ENCODE peak calls at places on chromosomes 1 and 21, in nine cellular contexts. Q is IMR-90, V is heart left ventricle, M is body of pancreas, T is sigmoid colon, J is A549, Z is transverse colon, B is ovary, X is adrenal gland. H is an unnamed sample. For H3K4me1, the result is how much of the 10 kb centered on the place peaks cover.

GRCh38 chr1:7561331-7561921 is 209.7 kb upstream of the VAMP3 start:
- DNase-seq in X (no peak), B (no peak), J (peak), Q (peak), V (peak), M (no peak), Z (no peak), T (no peak), H (no peak)

GRCh38 chr1:175978476-175978875 is 228.6 kb downstream of the COP1 start:
- DNase-seq in Q (peak), X (no peak), B (no peak), Z (no peak), T (no peak), M (no peak), J (no peak), V (no peak), H (no peak)

GRCh38 chr21:45412909-45413581 is 8.1 kb downstream of the COL18A1 start:
- DNase-seq in X (peak), Z (no peak), Q (no peak), T (peak), M (no peak), J (no peak), B (peak), V (peak), H (peak)

GRCh38 chr1:235888119-235888643 is 21.5 kb upstream of the LYST start:
- DNase-seq in X (no peak), J (no peak), T (no peak), B (no peak), V (no peak), Z (no peak), M (no peak), Q (no peak), H (no peak)

GRCh38 chr1:8747879-8748825 is 69.3 kb downstream of the RERE start:
- DNase-seq in B (no peak), J (no peak), V (no peak), Z (peak), X (no peak), M (no peak), Q (peak), T (no peak), H (no peak)

GRCh38 chr1:77018386-77019156 is 151.3 kb downstream of the ST6GALNAC5 start:
- DNase-seq in X (no peak), Z (no peak), V (no peak), Q (no peak), T (no peak), M (no peak), J (no peak), B (no peak), H (no peak)

GRCh38 chr1:89649783-89650182 is 16.9 kb downstream of the LRRC8C start:
- DNase-seq in M (no peak), T (no peak), X (no peak), Z (no peak), Q (no peak), J (no peak), V (no peak), B (no peak), H (no peak)

GRCh38 chr1:114299331-114300005 is 145.8 kb upstream of the SYT6 start:
- DNase-seq in V (no peak), T (no peak), B (peak), M (no peak), Q (peak), J (no peak), X (no peak), Z (no peak), H (no peak)

GRCh38 chr1:168218647-168219046 is 7.2 kb upstream of the SFT2D2 start:
- DNase-seq in Z (no peak), V (no peak), Q (no peak), X (no peak), T (no peak), B (no peak), M (no peak), J (no peak), H (no peak)

GRCh38 chr1:116474921-116475849 is 95.6 kb downstream of the CD58 start:
- DNase-seq in Z (peak), B (no peak), M (peak), V (peak), T (no peak), Q (no peak), X (no peak), J (peak), H (no peak)

GRCh38 chr1:87968259-87968955 is 639.7 kb downstream of the LMO4 start:
- DNase-seq in X (peak), M (peak), T (peak), J (no peak), Z (peak), Q (peak), B (no peak), V (peak), H (no peak)

GRCh38 chr21:38787461-38788274 is 18.1 kb upstream of the ETS2 start:
- DNase-seq in T (no peak), X (peak), V (no peak), Z (peak), J (peak), M (peak), B (no peak), Q (peak), H (peak)

GRCh38 chr1:48853006-48853405 is 76.3 kb upstream of the BEND5 start:
- DNase-seq in V (no peak), M (no peak), Q (peak), X (peak), Z (no peak), J (peak), B (no peak), T (no peak), H (no peak)

GRCh38 chr1:246219508-246220030 is 287.5 kb downstream of the SMYD3 start:
- DNase-seq in Z (no peak), Q (no peak), M (no peak), T (no peak), V (no peak), J (no peak), X (no peak), B (no peak), H (peak)

GRCh38 chr1:223329664-223330420 is 34.1 kb downstream of the SUSD4 start:
- DNase-seq in Q (no peak), X (no peak), Z (no peak), T (no peak), B (no peak), J (no peak), V (no peak), M (no peak), H (no peak)

GRCh38 chr1:222754386-222755139 is 17.6 kb downstream of the FAM177B start:
- DNase-seq in X (peak), V (peak), T (peak), M (peak), B (no peak), Q (peak), Z (peak), J (peak), H (no peak)

GRCh38 chr1:113390871-113391642 is 742 bp downstream of the MAGI3 start:
- DNase-seq in M (peak), T (peak), X (peak), Z (peak), Q (no peak), V (peak), B (peak), J (peak), H (peak)

GRCh38 chr1:14302025-14302424 is 296.5 kb upstream of the KAZN start:
- DNase-seq in Z (no peak), B (no peak), T (no peak), M (no peak), J (no peak), Q (no peak), V (no peak), X (no peak), H (no peak)

GRCh38 chr1:9384751-9385245 is 92.1 kb downstream of the SPSB1 start:
- DNase-seq in V (peak), X (peak), Z (peak), M (no peak), T (peak), J (peak), B (no peak), Q (no peak), H (no peak)

GRCh38 chr21:23963454-23963853 is 1643.8 kb downstream of the MRPL39 start:
- DNase-seq in B (no peak), J (no peak), T (no peak), Q (peak), M (no peak), X (no peak), V (no peak), Z (no peak), H (no peak)

GRCh38 chr1:206513312-206514111 is 6.2 kb downstream of the RASSF5 start:
- DNase-seq in Z (peak), T (peak), J (no peak), V (peak), B (peak), Q (peak), M (peak), X (peak), H (no peak)

GRCh38 chr1:53541761-53542550 is 82.8 kb downstream of the DMRTB1 start:
- DNase-seq in B (no peak), T (peak), Q (peak), V (peak), M (peak), J (peak), Z (peak), X (peak), H (peak)

GRCh38 chr1:72670902-72671301 is 388.6 kb upstream of the NEGR1 start:
- DNase-seq in V (no peak), M (no peak), T (no peak), Z (no peak), J (no peak), X (no peak), Q (no peak), B (no peak), H (no peak)

GRCh38 chr1:88742546-88742945 is 58.5 kb downstream of the PKN2 start:
- DNase-seq in J (no peak), X (no peak), Z (no peak), Q (peak), T (no peak), V (no peak), M (no peak), B (no peak), H (no peak)

GRCh38 chr21:40553781-40554180 is 293.2 kb downstream of the DSCAM start:
- DNase-seq in M (no peak), X (no peak), B (no peak), V (no peak), J (no peak), Q (no peak), T (no peak), Z (no peak), H (no peak)

GRCh38 chr21:40546657-40547056 is 300.3 kb downstream of the DSCAM start:
- DNase-seq in T (no peak), Z (no peak), Q (no peak), V (no peak), X (no peak), M (no peak), J (no peak), B (no peak), H (no peak)

GRCh38 chr21:40548134-40548533 is 298.8 kb downstream of the DSCAM start:
- DNase-seq in V (no peak), M (no peak), T (no peak), Q (no peak), B (no peak), Z (no peak), J (no peak), X (no peak), H (no peak)
- H3K4me3 ChIP-seq in V (no peak), M (no peak), T (no peak), Q (no peak), B (no peak), Z (no peak), J (no peak), X (no peak), H (no peak)

GRCh38 chr21:33240404-33240803 is 10.7 kb downstream of the IFNAR2 start:
- DNase-seq in Z (no peak), T (no peak), B (no peak), M (no peak), Q (no peak), J (no peak), V (no peak), X (no peak), H (no peak)

GRCh38 chr21:33237446-33237845 is 7.7 kb downstream of the IFNAR2 start:
- DNase-seq in V (no peak), Q (no peak), X (no peak), M (no peak), B (no peak), Z (no peak), J (no peak), T (no peak), H (no peak)

GRCh38 chr21:33236799-33237198 is 7.1 kb downstream of the IFNAR2 start:
- DNase-seq in V (no peak), Q (no peak), B (no peak), Z (no peak), M (no peak), X (no peak), T (no peak), J (no peak), H (no peak)

GRCh38 chr21:33238146-33238545 is 8.4 kb downstream of the IFNAR2 start:
- DNase-seq in Z (no peak), V (no peak), Q (no peak), T (no peak), M (no peak), B (no peak), J (no peak), X (no peak), H (no peak)

GRCh38 chr21:33238565-33239255 is 9.0 kb downstream of the IFNAR2 start:
- DNase-seq in M (no peak), V (no peak), B (no peak), J (no peak), T (no peak), X (no peak), Z (peak), Q (no peak), H (no peak)
- H3K4me1 ChIP-seq in M (under half), V (half or more), B (under half), J (under half), T (under half), X (under half), Z (under half), Q (under half), H (under half)

GRCh38 chr1:186834405-186834958 is 5.7 kb downstream of the PLA2G4A start:
- DNase-seq in X (no peak), J (no peak), T (no peak), Z (no peak), M (no peak), B (no peak), V (no peak), Q (no peak), H (no peak)

GRCh38 chr1:186829679-186830587 is 1.2 kb downstream of the PLA2G4A start:
- DNase-seq in B (no peak), V (no peak), J (no peak), M (no peak), X (no peak), T (no peak), Z (no peak), Q (no peak), H (no peak)

GRCh38 chr1:186828612-186829542 is at the start of gene PLA2G4A:
- DNase-seq in X (peak), V (peak), M (peak), J (peak), Q (peak), B (peak), Z (peak), T (peak), H (no peak)
- TF ChIP-seq POLR2A in X (no peak), V (no peak), M (no peak), J (no peak), Q (no peak), B (no peak), Z (no peak), T (no peak), H (no peak)

DNA sequence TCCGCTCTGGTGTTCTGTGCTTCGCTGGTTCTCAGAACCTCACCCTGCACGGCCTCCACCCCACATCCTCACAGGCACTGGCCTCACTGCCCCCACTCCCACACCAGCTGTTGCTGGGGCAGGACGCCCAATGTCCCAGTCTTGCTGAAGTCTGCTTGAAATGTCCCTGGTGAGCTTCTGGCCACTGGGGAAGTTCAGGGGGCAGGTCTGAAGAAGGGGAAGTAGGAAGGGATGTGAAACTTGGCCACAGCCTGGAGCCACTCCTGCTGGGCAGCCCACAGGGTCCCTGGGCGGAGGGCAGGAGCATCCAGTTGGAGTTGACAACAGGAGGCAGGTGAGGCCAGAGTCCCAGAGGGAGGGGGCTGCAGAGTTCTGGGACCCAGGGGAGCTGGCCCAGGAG is at the start of gene C1QA:
- DNase-seq in M (peak), J (no peak), Q (no peak), V (peak), X (peak), Z (peak), T (peak), B (no peak), H (peak)
- H3K4me3 ChIP-seq in M (no peak), J (no peak), Q (no peak), V (peak), X (peak), Z (no peak), T (no peak), B (no peak), H (peak)

DNA sequence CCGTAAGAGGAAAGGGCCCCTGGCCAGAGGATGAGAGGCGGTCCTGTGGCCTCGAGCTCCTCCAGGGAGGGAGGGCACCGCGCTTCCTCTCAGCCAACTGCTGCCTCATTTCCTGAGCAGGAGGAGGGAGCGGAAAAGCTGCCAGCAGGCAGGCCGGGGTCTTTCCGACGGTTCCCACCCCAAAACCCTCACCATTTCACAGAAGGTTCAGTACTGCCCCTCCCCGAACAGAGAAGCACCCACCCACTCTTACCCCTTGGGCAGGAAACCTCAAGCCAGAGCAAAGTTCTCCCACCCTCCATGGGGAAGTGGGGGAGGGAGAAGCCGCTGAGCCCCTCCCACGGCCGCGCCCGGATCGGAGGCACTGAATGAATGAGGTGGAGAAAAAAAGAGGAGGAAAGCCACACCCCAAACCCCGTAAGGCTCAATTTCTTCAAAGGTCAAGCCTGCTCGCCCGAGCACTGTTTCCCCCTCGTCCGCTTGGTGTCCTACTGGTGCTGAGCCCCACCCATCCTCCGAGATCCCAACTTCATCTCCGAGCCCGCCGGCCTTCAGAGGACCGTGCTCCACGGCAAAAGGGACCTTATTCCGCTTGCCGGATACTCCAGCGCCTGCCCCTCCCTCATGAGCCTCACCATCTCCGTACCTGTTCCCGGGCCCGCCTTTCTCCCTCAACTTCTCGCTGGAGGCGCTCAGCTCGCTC is 9.4 kb downstream of the TPM3 start:
- DNase-seq in V (peak), Q (peak), Z (peak), M (peak), X (peak), J (peak), T (peak), B (peak), H (peak)
- H3K4me1 ChIP-seq in V (half or more), Q (under half), Z (half or more), M (half or more), X (under half), J (half or more), T (half or more), B (under half), H (under half)

DNA sequence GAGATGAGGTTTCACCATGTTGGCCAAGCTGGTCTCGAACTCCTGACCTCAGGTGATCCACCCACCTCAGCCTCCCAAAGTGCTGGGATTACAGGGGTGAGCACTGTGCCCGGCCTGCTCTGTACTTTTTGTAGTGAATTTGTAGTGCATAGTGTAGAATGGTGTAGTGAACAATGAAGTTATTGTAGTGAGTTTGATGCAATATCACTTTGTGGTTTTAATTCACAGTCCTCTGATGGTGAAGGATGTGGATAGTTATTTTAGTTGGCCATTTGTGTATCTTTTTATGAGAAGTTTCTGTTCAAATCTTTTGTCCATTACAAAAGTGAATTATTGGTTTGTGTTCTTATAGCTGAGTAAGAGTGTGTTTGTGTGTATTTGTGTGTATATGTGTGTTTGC is 57.6 kb downstream of the PDE4B start:
- DNase-seq in J (no peak), B (no peak), M (no peak), V (no peak), X (no peak), Z (no peak), T (no peak), Q (no peak), H (no peak)
- TF ChIP-seq POLR2A in J (no peak), B (no peak), M (no peak), V (no peak), X (no peak), Z (no peak), T (no peak), Q (no peak), H (no peak)

GRCh38 chr1:109622895-109623294 is 3.3 kb downstream of the AMPD2 start:
- DNase-seq in J (no peak), Z (no peak), V (no peak), Q (no peak), T (no peak), M (no peak), X (no peak), B (no peak), H (no peak)
- H3K4me3 ChIP-seq in J (no peak), Z (no peak), V (no peak), Q (no peak), T (no peak), M (no peak), X (no peak), B (no peak), H (no peak)

DNA sequence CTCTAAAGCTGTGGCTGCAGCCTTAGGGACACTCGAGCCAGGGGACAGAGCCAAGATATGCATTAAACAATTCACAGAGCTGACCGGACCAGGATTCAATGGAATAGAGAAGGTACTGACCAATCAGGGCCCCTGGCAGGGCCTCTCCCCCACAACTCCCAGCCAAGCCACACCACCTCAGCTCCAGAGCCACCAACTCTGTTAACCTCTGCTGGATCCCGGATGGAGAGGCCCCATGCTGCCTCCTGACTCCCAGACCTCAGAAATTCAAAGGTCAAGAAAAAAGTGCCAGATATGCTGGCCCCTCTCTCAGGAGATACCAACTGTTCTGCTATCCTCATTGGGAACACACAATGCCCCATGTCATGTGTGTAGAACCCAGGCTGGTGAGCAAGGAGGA is 62.1 kb downstream of the CD46 start:
- DNase-seq in X (no peak), J (no peak), B (no peak), Q (no peak), V (no peak), Z (no peak), M (peak), T (no peak), H (no peak)
- H3K4me1 ChIP-seq in X (half or more), J (under half), B (under half), Q (under half), V (half or more), Z (half or more), M (half or more), T (half or more), H (half or more)

H was measured in right lobe of liver.